ENCODE peak calls at places on chromosomes 6 and 20, in four cellular contexts. Q, O, V and F are unnamed samples.

GRCh38 chr20:17533396-17533795 is 2.2 kb upstream of the BFSP1 start:
- DNase-seq in Q (no peak), V (peak), O (no peak), F (no peak)

GRCh38 chr6:143128346-143129015 is 67.8 kb downstream of the AIG1 start:
- DNase-seq in O (no peak), V (peak), Q (no peak), F (no peak)

GRCh38 chr6:37285861-37286311 is 27.9 kb upstream of the TMEM217 start:
- DNase-seq in Q (no peak), O (no peak), V (no peak), F (no peak)

GRCh38 chr6:3195695-3196497 is 31.6 kb downstream of the TUBB2B start:
- DNase-seq in Q (no peak), O (no peak), V (peak), F (no peak)

GRCh38 chr20:37947943-37948342 is 45.0 kb downstream of the VSTM2L start:
- DNase-seq in Q (no peak), V (no peak), O (no peak), F (no peak)

GRCh38 chr6:130937942-130938604 is 110.9 kb downstream of the SMLR1 start:
- DNase-seq in V (no peak), Q (no peak), O (no peak), F (no peak)

GRCh38 chr6:28137458-28138020 is 4.1 kb upstream of the ZKSCAN8 start:
- DNase-seq in Q (no peak), V (no peak), O (no peak), F (no peak)

GRCh38 chr6:53179961-53180651 is 31.5 kb upstream of the GCM1 start:
- DNase-seq in O (no peak), Q (peak), V (no peak), F (no peak)

GRCh38 chr6:12047304-12047703 is 35.2 kb downstream of the HIVEP1 start:
- DNase-seq in V (no peak), O (no peak), Q (no peak), F (no peak)

GRCh38 chr20:25541676-25542075 is 43.7 kb downstream of the NINL start:
- DNase-seq in Q (no peak), V (no peak), O (no peak), F (no peak)

GRCh38 chr20:25537890-25538289 is 47.4 kb downstream of the NINL start:
- DNase-seq in O (no peak), Q (no peak), V (no peak), F (no peak)

GRCh38 chr20:25539742-25540201 is 45.6 kb downstream of the NINL start:
- DNase-seq in Q (no peak), O (no peak), V (no peak), F (no peak)

GRCh38 chr20:25540273-25540672 is 45.1 kb downstream of the NINL start:
- DNase-seq in O (no peak), V (peak), Q (peak), F (no peak)

GRCh38 chr20:25538838-25539665 is 46.3 kb downstream of the NINL start:
- DNase-seq in Q (peak), V (no peak), O (no peak), F (no peak)
- H3K4me3 ChIP-seq in Q (no peak), V (no peak), O (peak), F (peak)

GRCh38 chr6:34418367-34418766 is 7.5 kb downstream of the RPS10 start:
- DNase-seq in O (no peak), Q (no peak), V (no peak), F (no peak)
- TF ChIP-seq CTCF in O (no peak), Q (no peak), V (no peak), F (no peak)

GRCh38 chr6:31702819-31703716 is at the start of gene ABHD16A:
- DNase-seq in V (peak), Q (peak), O (peak), F (peak)

GRCh38 chr6:31700716-31701401 is 2.3 kb downstream of the ABHD16A start:
- DNase-seq in V (no peak), Q (no peak), O (no peak), F (no peak)

GRCh38 chr6:31701666-31702420 is 1.3 kb downstream of the ABHD16A start:
- DNase-seq in Q (peak), O (no peak), V (no peak), F (no peak)

GRCh38 chr6:31706599-31706998 is at the start of gene LY6G6F:
- DNase-seq in Q (no peak), V (no peak), O (no peak), F (no peak)

GRCh38 chr6:31702421-31702818 is 704 bp downstream of the ABHD16A start:
- DNase-seq in O (no peak), Q (no peak), V (no peak), F (no peak)
- H3K27ac ChIP-seq in O (peak), Q (peak), V (peak), F (peak)

GRCh38 chr20:44743916-44744655 is 1.6 kb upstream of the KCNK15 start:
- DNase-seq in V (peak), Q (no peak), O (no peak), F (no peak)

GRCh38 chr20:44743080-44743701 is 2.5 kb upstream of the KCNK15 start:
- DNase-seq in O (no peak), V (no peak), Q (no peak), F (no peak)

GRCh38 chr20:44745560-44746366 is at the start of gene KCNK15:
- DNase-seq in Q (peak), O (peak), V (peak), F (no peak)

GRCh38 chr20:44746367-44747165 is 901 bp downstream of the KCNK15 start:
- DNase-seq in Q (no peak), O (no peak), V (no peak), F (no peak)

GRCh38 chr20:44745122-44745521 is 543 bp upstream of the KCNK15 start:
- DNase-seq in O (no peak), Q (no peak), V (no peak), F (no peak)
- H3K4me3 ChIP-seq in O (peak), Q (no peak), V (no peak), F (peak)

DNA sequence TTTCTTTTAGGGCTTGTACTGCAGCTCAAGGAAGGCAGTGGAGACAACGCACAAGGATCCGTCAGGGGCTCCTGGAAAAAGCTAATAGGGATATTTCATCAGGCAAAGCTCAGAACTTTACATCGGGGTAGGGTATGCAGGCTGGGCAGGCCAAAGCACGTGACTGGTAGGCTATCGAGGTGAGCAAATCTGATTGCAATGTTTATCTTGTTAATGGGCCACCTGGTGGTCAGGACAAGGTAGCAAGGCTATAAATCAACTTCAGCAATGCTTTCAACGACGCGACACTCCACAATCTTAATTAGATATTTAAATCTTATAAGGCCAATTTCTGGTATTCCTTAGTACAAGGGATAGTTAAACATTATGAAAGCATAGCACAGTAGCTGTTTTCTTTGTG is 1302.8 kb upstream of the EYS start:
- DNase-seq in O (no peak), V (peak), Q (no peak), F (no peak)
- TF ChIP-seq CTCF in O (no peak), V (peak), Q (no peak), F (no peak)

GRCh38 chr6:42347456-42347855 is 104.3 kb downstream of the TRERF1 start:
- DNase-seq in V (no peak), O (no peak), Q (no peak), F (no peak)

GRCh38 chr6:42345696-42346416 is 105.9 kb downstream of the TRERF1 start:
- DNase-seq in V (no peak), O (no peak), Q (no peak), F (no peak)

GRCh38 chr6:42354707-42355106 is 97.0 kb downstream of the TRERF1 start:
- DNase-seq in O (no peak), V (no peak), Q (no peak), F (no peak)

GRCh38 chr6:42352856-42353564 is 98.7 kb downstream of the TRERF1 start:
- DNase-seq in O (no peak), Q (peak), V (no peak), F (no peak)

GRCh38 chr6:42349753-42350573 is 101.8 kb downstream of the TRERF1 start:
- DNase-seq in O (no peak), Q (no peak), V (peak), F (no peak)
- H3K27ac ChIP-seq in O (no peak), Q (no peak), V (peak), F (no peak)

DNA sequence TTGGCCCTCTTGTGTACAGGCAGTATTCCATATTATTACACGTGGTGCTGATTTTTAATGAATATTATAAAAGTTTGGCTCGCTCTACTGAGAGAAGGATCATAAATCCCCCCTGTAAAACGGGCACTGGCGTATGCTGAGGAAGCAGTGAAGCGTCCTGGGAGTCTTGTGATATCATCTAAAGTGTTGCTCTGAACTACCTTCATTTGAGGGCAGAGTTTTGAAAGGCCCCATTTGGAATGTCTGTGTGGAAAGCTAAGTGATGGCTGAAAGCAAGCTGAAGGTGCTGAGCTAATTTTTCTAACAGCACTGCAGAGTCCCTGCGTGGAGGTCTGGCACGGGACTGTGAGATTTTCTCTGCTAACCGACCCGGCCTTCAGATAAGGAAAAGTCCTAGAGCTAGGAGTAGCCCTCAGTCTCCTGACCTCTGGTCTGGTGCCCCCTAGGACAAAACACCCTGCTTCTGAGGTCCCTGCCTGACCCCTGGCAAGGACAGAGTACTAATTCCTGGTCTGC is 1.3 kb upstream of the BACH2 start:
- DNase-seq in Q (no peak), V (no peak), O (no peak), F (no peak)
- H3K4me3 ChIP-seq in Q (no peak), V (no peak), O (no peak), F (no peak)